ENCODE peak calls at places on chromosomes 2 and 18, in seven cellular contexts. R is CD8-positive, alpha-beta T cell; Q is GM12865; V is mammary epithelial cell; X is choroid plexus epithelial cell; I is cardiac fibroblast; S is H9. P is an unnamed sample.

GRCh38 chr2:157849591-157849990 is 26.5 kb downstream of the ACVR1 start:
- DNase-seq in Q (no peak), R (no peak), I (peak), X (peak), S (no peak), V (peak), P (no peak)

GRCh38 chr18:23228102-23229051 is 93.1 kb downstream of the CABLES1 start:
- DNase-seq in Q (peak), R (no peak), X (peak), V (no peak), I (peak), S (no peak), P (no peak)

GRCh38 chr2:41928593-41928992 is 119.2 kb upstream of the PKDCC start:
- DNase-seq in V (peak), S (no peak), I (peak), Q (no peak), R (no peak), X (peak), P (peak)

GRCh38 chr2:64786343-64787018 is 132.8 kb upstream of the SERTAD2 start:
- DNase-seq in X (no peak), V (no peak), S (no peak), Q (no peak), R (no peak), I (no peak), P (no peak)

GRCh38 chr2:217256261-217256660 is 396.4 kb upstream of the TNP1 start:
- DNase-seq in I (no peak), X (peak), S (no peak), Q (no peak), V (no peak), R (no peak), P (no peak)

GRCh38 chr2:156445311-156446218 is 9.4 kb downstream of the GPD2 start:
- DNase-seq in V (peak), R (no peak), X (peak), Q (no peak), S (no peak), I (peak), P (peak)

GRCh38 chr2:188978291-188979081 is 4.3 kb downstream of the COL3A1 start:
- DNase-seq in V (peak), Q (peak), R (no peak), X (peak), S (peak), I (peak), P (no peak)

GRCh38 chr2:110866496-110866895 is 134.1 kb downstream of the ACOXL start:
- DNase-seq in V (no peak), I (no peak), R (no peak), S (no peak), X (no peak), Q (no peak), P (no peak)

GRCh38 chr2:112807233-112807807 is 23.0 kb upstream of the IL1A start:
- DNase-seq in Q (no peak), X (peak), V (no peak), I (no peak), S (no peak), R (no peak), P (no peak)

GRCh38 chr2:122525341-122525740 is 769.9 kb downstream of the TSN start:
- DNase-seq in Q (no peak), V (no peak), X (no peak), S (no peak), I (no peak), R (no peak), P (no peak)

GRCh38 chr2:232376713-232377112 is 1.8 kb upstream of the ALPP start:
- DNase-seq in S (no peak), I (no peak), X (no peak), Q (no peak), R (no peak), V (no peak), P (no peak)

GRCh38 chr2:99520813-99521212 is 31.0 kb upstream of the REV1 start:
- DNase-seq in X (no peak), R (no peak), V (peak), Q (no peak), I (no peak), S (no peak), P (no peak)

GRCh38 chr2:72140621-72140960 is 7.1 kb downstream of the CYP26B1 start:
- DNase-seq in V (no peak), X (no peak), R (no peak), Q (no peak), S (no peak), I (no peak), P (no peak)

GRCh38 chr18:45066868-45067267 is 386.2 kb downstream of the SETBP1 start:
- DNase-seq in V (no peak), X (no peak), Q (no peak), S (no peak), R (no peak), I (no peak), P (no peak)

GRCh38 chr2:170813611-170814550 is 2.8 kb upstream of the GAD1 start:
- DNase-seq in X (peak), S (peak), V (peak), Q (peak), R (no peak), I (peak), P (peak)

GRCh38 chr2:9234680-9235387 is 28.2 kb downstream of the ASAP2 start:
- DNase-seq in S (no peak), R (no peak), I (peak), X (peak), V (peak), Q (no peak), P (peak)

GRCh38 chr2:25161055-25161781 is 7.2 kb downstream of the POMC start:
- DNase-seq in V (no peak), Q (no peak), S (peak), I (peak), X (peak), R (peak), P (no peak)

GRCh38 chr2:88754585-88755305 is 63.3 kb downstream of the RPIA start:
- DNase-seq in X (no peak), V (no peak), Q (peak), I (no peak), R (no peak), S (no peak), P (no peak)

GRCh38 chr2:11155326-11156059 is at the start of gene SLC66A3:
- DNase-seq in V (peak), X (peak), I (peak), R (no peak), S (no peak), Q (peak), P (no peak)

GRCh38 chr2:217527586-217528202 is 475.1 kb downstream of the TNS1 start:
- DNase-seq in S (no peak), I (peak), Q (no peak), R (no peak), V (peak), X (no peak), P (peak)

GRCh38 chr2:10414000-10414451 is 34.1 kb downstream of the ODC1 start:
- DNase-seq in R (no peak), Q (peak), S (no peak), X (peak), V (peak), I (peak), P (peak)

GRCh38 chr2:42999391-42999811 is 207.0 kb upstream of the HAAO start:
- DNase-seq in S (no peak), R (no peak), Q (no peak), I (no peak), X (no peak), V (no peak), P (no peak)

GRCh38 chr18:31684279-31685096 is at the start of gene B4GALT6:
- DNase-seq in Q (peak), V (peak), X (peak), I (peak), R (no peak), S (peak), P (peak)

GRCh38 chr2:27708666-27709065 is 45.0 kb downstream of the SLC4A1AP start:
- DNase-seq in I (no peak), R (no peak), V (no peak), S (no peak), Q (no peak), X (no peak), P (no peak)

GRCh38 chr2:160085662-160086061 is 23.2 kb upstream of the PLA2R1 start:
- DNase-seq in Q (no peak), S (no peak), R (no peak), V (peak), I (no peak), X (no peak), P (no peak)
- TF ChIP-seq CTCF in Q (peak), S (peak), R (no peak), V (peak), I (no peak), X (peak), P (peak)

GRCh38 chr2:53767405-53768232 is at the start of gene CHAC2:
- DNase-seq in S (peak), I (peak), V (peak), X (peak), R (peak), Q (peak), P (peak)
- TF ChIP-seq CTCF in S (peak), I (peak), V (peak), X (peak), R (peak), Q (peak), P (no peak)

GRCh38 chr2:191316246-191316645 is 71.0 kb downstream of the MYO1B start:
- DNase-seq in Q (no peak), R (no peak), I (no peak), X (peak), S (no peak), V (no peak), P (no peak)

GRCh38 chr2:191312662-191313061 is 67.5 kb downstream of the MYO1B start:
- DNase-seq in X (no peak), V (peak), Q (no peak), I (no peak), R (no peak), S (no peak), P (no peak)

GRCh38 chr2:191314697-191315364 is 69.6 kb downstream of the MYO1B start:
- DNase-seq in V (no peak), Q (no peak), R (no peak), X (no peak), I (no peak), S (no peak), P (no peak)

GRCh38 chr2:191318037-191318728 is 73.0 kb downstream of the MYO1B start:
- DNase-seq in Q (no peak), I (peak), S (no peak), V (no peak), X (peak), R (no peak), P (peak)

DNA sequence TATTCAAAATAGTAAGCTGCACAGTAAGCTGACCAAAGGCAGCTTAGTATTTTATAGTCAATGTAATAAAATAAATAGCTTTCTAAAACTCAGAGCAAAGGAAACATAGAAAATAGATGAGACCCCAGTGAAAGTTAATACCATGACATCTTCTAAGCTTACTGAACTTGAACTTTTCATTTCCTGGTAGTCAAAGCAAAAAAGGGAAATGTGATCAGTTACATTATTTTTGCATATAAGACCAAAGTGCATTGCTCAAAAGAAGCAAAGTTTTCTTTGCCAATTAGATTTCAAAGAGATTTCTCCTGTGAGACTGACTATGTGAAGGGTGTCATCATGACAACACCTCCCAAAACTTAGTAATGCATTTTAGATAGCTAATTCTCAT is 70.2 kb downstream of the MYO1B start:
- DNase-seq in I (no peak), R (no peak), V (no peak), X (no peak), Q (no peak), S (no peak), P (no peak)
- TF ChIP-seq CTCF in I (no peak), R (no peak), V (no peak), X (no peak), Q (no peak), S (no peak), P (no peak)

DNA sequence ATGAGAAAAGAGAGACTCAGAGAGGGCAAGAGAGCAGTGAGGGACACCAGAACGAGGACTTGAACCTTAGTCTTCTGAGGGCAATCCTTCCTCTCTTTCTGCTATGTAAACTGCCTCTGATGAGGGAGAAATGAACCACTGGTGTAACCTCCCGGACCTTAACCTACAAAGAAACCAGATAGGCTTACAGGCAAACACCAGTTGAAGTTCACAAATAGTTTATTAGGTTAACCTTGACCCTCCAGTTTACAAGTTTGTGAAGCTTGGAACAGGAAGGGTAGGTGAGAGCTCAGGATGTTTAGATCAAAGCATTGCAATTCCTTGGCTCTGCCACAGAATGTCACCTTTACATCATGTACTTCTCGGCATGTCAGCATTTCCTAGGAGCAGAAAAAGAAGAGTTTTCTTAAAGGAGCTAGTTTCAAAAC is 486.4 kb upstream of the SPRED2 start:
- DNase-seq in S (no peak), X (no peak), I (no peak), R (no peak), V (no peak), Q (no peak), P (no peak)
- TF ChIP-seq CTCF in S (peak), X (no peak), I (no peak), R (no peak), V (peak), Q (no peak), P (no peak)

DNA sequence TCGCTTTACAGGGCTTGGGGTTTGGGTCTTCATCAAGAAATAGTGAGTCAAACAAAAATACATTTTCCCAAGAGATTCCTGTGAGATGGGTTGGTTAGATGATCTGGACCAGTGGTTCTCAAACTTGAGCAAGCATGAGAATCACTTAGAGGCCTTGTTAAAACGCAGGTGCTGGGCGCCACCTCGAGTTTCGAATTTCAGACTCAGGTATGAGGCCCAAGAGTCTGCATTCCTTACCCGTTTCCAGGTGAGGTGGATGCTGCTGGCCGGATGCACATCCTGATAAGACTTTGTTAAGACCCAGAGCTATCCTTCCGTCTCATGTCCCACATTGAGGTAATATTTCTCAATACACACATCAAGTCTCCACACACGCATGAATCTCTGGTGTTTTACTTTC is 707.8 kb upstream of the SALL3 start:
- DNase-seq in X (no peak), S (no peak), Q (no peak), I (no peak), V (no peak), R (no peak), P (no peak)
- TF ChIP-seq CTCF in X (no peak), S (peak), Q (no peak), I (no peak), V (no peak), R (no peak), P (no peak)

GRCh38 chr2:61633250-61633649 is 95.1 kb upstream of the XPO1 start:
- DNase-seq in V (no peak), S (no peak), I (no peak), Q (no peak), X (no peak), R (no peak), P (no peak)
- TF ChIP-seq CTCF in V (no peak), S (no peak), I (no peak), Q (no peak), X (peak), R (no peak), P (peak)

DNA sequence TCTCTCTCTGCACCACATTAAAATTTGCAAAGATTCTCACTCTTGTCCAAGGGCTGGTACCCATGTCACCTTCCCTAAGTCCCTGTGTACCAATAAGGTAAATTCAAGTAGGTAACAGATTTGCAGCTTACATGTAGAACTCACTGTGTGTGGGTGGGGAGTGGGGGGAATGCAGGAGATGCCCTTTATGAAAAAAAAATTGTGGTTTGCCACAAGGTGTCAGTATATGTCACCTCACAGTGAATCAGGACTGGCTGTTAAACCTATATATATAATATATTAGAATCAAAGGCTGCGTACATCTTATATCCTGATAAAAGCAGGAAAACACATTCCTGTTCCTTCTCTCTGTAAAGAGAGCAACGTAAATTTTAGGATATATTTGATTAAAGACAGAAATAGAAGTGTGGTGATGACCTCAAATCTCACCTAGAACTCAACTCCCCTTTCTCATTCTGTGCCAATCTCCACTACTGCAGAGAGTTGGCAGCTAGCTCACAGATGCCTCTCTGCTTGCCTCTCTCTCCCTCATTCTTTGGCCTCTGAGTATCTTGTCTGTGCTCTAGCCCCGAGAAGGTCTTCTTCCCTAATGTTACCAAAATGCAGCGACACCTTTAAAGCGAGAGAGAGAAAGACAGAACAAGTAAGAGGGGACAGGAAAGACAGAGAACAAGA is 529 bp downstream of the XDH start:
- DNase-seq in X (no peak), R (no peak), I (peak), Q (no peak), S (no peak), V (no peak), P (no peak)
- TF ChIP-seq CTCF in X (no peak), R (peak), I (no peak), Q (peak), S (peak), V (peak), P (peak)

GRCh38 chr2:200100027-200100426 is 144.6 kb downstream of the MAIP1 start:
- DNase-seq in X (no peak), R (no peak), I (no peak), Q (no peak), S (no peak), V (no peak), P (no peak)
- TF ChIP-seq CTCF in X (no peak), R (no peak), I (no peak), Q (no peak), S (no peak), V (no peak), P (no peak)

DNA sequence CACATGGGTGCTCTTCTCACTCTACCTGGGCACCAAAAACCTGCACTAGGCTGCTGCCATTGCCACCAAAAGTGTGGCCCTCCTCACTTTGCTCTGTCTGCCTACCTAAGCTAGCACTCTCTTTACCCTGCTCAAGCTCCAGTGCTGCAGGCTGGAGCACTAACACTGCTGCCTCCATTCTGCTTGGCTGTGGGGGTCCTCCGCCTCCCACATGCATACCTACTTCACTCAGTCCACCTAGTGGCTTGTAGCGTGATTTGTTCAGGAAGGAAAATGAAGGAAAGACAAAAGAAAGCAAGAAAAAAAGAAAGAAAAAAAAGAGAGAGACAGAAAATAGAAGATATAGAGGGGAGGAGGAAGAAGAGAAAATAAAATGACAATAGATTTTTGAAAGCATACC is 1339.4 kb upstream of the CHAC2 start:
- DNase-seq in X (no peak), V (no peak), R (no peak), I (no peak), Q (no peak), S (peak), P (no peak)
- TF ChIP-seq CTCF in X (no peak), V (no peak), R (no peak), I (no peak), Q (no peak), S (peak), P (no peak)

GRCh38 chr2:227890495-227891079 is 19.2 kb downstream of the DAW1 start:
- DNase-seq in Q (peak), V (peak), I (peak), R (no peak), S (no peak), X (peak), P (peak)
- TF ChIP-seq CTCF in Q (peak), V (peak), I (peak), R (peak), S (peak), X (peak), P (peak)